ENCODE peak calls at places on chromosomes 16 and 17, in nine cellular contexts. Z is left ventricle myocardium superior; M is SK-N-SH treated with all-trans-retinoic acid at 6 μM for 48 hours; O is Right ventricle myocardium inferior; B is lower lobe of right lung; T is activated CD4-positive, CD25-positive, alpha-beta regulatory T cell treated with anti-CD3 and anti-CD28 coated beads, Interleukin-2, amount 50 U/mL, for 24 hours; I is Right ventricle myocardium superior; S is activated T-cell treated with anti-CD3 and anti-CD28 coated beads, Interleukin-2, amount 50 U/mL, for 4 hours; K is CD8-positive, alpha-beta T cell. W is an unnamed sample.

GRCh38 chr16:69253796-69254426 is 57.2 kb upstream of the VPS4A start:
- ATAC-seq in Z (peak), M (peak), O (peak), B (no peak), T (no peak), I (peak), S (no peak), K (no peak), W (peak)

GRCh38 chr16:11203111-11203623 is 52.8 kb downstream of the SOCS1 start:
- ATAC-seq in Z (no peak), M (no peak), O (no peak), B (no peak), T (no peak), I (no peak), S (no peak), K (no peak), W (no peak)

GRCh38 chr16:89586853-89587252 is 11.3 kb downstream of the CPNE7 start:
- ATAC-seq in Z (no peak), M (no peak), O (no peak), B (no peak), T (no peak), I (no peak), S (peak), K (peak), W (peak)

GRCh38 chr17:77842906-77843249 is 115.6 kb upstream of the TNRC6C start:
- ATAC-seq in Z (no peak), M (peak), O (no peak), B (no peak), T (no peak), I (no peak), S (no peak), K (no peak), W (no peak)

GRCh38 chr17:77126519-77126918 is 14.2 kb upstream of the SEC14L1 start:
- ATAC-seq in Z (no peak), M (no peak), O (no peak), B (no peak), T (no peak), I (no peak), S (no peak), K (no peak), W (no peak)

GRCh38 chr17:2179615-2180295 is 123.8 kb downstream of the SMG6 start:
- ATAC-seq in Z (peak), M (peak), O (peak), B (peak), T (no peak), I (peak), S (no peak), K (no peak), W (no peak)

GRCh38 chr17:37770631-37771518 is 26.0 kb upstream of the HNF1B start:
- ATAC-seq in Z (peak), M (peak), O (no peak), B (peak), T (no peak), I (peak), S (no peak), K (no peak), W (no peak)

GRCh38 chr17:64262125-64262421 is 987 bp downstream of the TEX2 start:
- ATAC-seq in Z (peak), M (peak), O (peak), B (no peak), T (no peak), I (peak), S (no peak), K (peak), W (no peak)

GRCh38 chr17:28318759-28319660 is at the start of gene TMEM97:
- ATAC-seq in Z (peak), M (peak), O (peak), B (peak), T (peak), I (peak), S (peak), K (peak), W (peak)